ENCODE peak calls at places on chromosomes 12 and 14, in six cellular contexts. I is astrocyte; M is AG04450; U is stimulated activated CD8-positive, alpha-beta memory T cell treated with anti-CD3 and anti-CD28 coated beads, Interleukin-4, amount 100 ng/mL, for 24 hours; T is uterus; F is iris pigment epithelial cell. Q is an unnamed sample.

GRCh38 chr14:35333797-35334743 is 41.9 kb downstream of the PSMA6 start:
- DNase-seq in I (no peak), U (peak), T (no peak), F (no peak), M (no peak), Q (no peak)

GRCh38 chr14:50262865-50263264 is 31.5 kb upstream of the SOS2 start:
- DNase-seq in I (no peak), T (no peak), M (no peak), U (no peak), F (no peak), Q (no peak)

GRCh38 chr12:117033382-117034045 is 65.7 kb downstream of the TESC start:
- DNase-seq in M (no peak), U (no peak), T (no peak), F (no peak), I (no peak), Q (no peak)

GRCh38 chr12:54019924-54020586 is 8.2 kb upstream of the HOXC6 start:
- DNase-seq in U (no peak), M (no peak), F (no peak), I (no peak), T (no peak), Q (no peak)

GRCh38 chr14:69170848-69171247 is 17.9 kb upstream of the DCAF5 start:
- DNase-seq in F (peak), I (no peak), U (no peak), T (no peak), M (no peak), Q (no peak)

GRCh38 chr12:34345801-34346200 is 323.5 kb downstream of the ALG10 start:
- DNase-seq in I (no peak), T (no peak), U (no peak), M (no peak), F (no peak), Q (no peak)

GRCh38 chr12:122850695-122851350 is 15.6 kb downstream of the HIP1R start:
- DNase-seq in U (no peak), M (no peak), T (no peak), F (no peak), I (peak), Q (no peak)

GRCh38 chr12:54010053-54010971 is 1.5 kb downstream of the HOXC8 start:
- DNase-seq in M (no peak), I (no peak), U (no peak), F (no peak), T (no peak), Q (no peak)

Q was measured in NCI-H1436.